ENCODE peak calls at places on chromosomes 16 and 17, in nine cellular contexts. P is stomach; W is ascending aorta; V is Peyer's patch; Y is sigmoid colon; J is CD4-positive, CD25-positive, alpha-beta regulatory T cell; I is endodermal cell; S is left ventricle myocardium inferior; T is A673. H is an unnamed sample. For H3K9me3, the result is how much of the 10 kb centered on the place peaks cover.

GRCh38 chr16:20404637-20405036 is at the start of gene PDILT:
- DNase-seq in J (no peak), W (no peak), V (no peak), T (no peak), I (no peak), P (no peak), S (no peak), Y (no peak), H (no peak)

GRCh38 chr16:87723224-87723619 is 42.6 kb downstream of the KLHDC4 start:
- DNase-seq in V (peak), W (no peak), Y (no peak), T (peak), P (peak), S (peak), I (no peak), J (peak), H (no peak)

GRCh38 chr17:61352408-61352770 is 47.3 kb upstream of the TBX2 start:
- DNase-seq in Y (no peak), V (no peak), T (no peak), W (no peak), P (no peak), J (no peak), S (no peak), I (no peak), H (no peak)

GRCh38 chr17:35244345-35245195 is 1.7 kb downstream of the SLFN5 start:
- DNase-seq in J (peak), Y (peak), P (peak), I (peak), W (peak), V (peak), S (peak), T (peak), H (peak)

GRCh38 chr17:58377005-58377660 is 25.1 kb upstream of the SUPT4H1 start:
- DNase-seq in Y (no peak), J (no peak), V (no peak), W (no peak), S (no peak), T (no peak), P (peak), I (peak), H (no peak)

GRCh38 chr16:64730261-64730660 is 391.6 kb downstream of the CDH11 start:
- DNase-seq in T (no peak), I (no peak), Y (no peak), S (no peak), W (no peak), P (no peak), J (no peak), V (no peak), H (no peak)

GRCh38 chr16:24700549-24701392 is 28.7 kb upstream of the TNRC6A start:
- DNase-seq in V (peak), P (peak), W (peak), Y (peak), I (peak), T (peak), J (no peak), S (peak), H (no peak)

GRCh38 chr17:73731733-73732132 is 87.5 kb upstream of the SDK2 start:
- DNase-seq in V (no peak), P (no peak), T (no peak), S (no peak), I (no peak), Y (no peak), W (no peak), J (no peak), H (no peak)

GRCh38 chr16:17939723-17940122 is 396.8 kb downstream of the NPIPA8 start:
- DNase-seq in Y (no peak), W (no peak), V (no peak), T (no peak), I (no peak), J (peak), S (no peak), P (no peak), H (no peak)

GRCh38 chr17:45410144-45411091 is 22.3 kb downstream of the ARHGAP27 start:
- DNase-seq in P (no peak), Y (no peak), W (no peak), T (no peak), I (peak), V (peak), S (no peak), J (peak), H (peak)

GRCh38 chr17:45345246-45345553 is 28.4 kb upstream of the MAP3K14 start:
- DNase-seq in T (no peak), V (no peak), I (no peak), Y (peak), S (peak), P (no peak), W (peak), J (no peak), H (no peak)

GRCh38 chr16:27448531-27449433 is 46.8 kb downstream of the IL21R start:
- DNase-seq in T (no peak), V (no peak), S (no peak), I (no peak), P (no peak), Y (no peak), W (no peak), J (no peak), H (no peak)

GRCh38 chr17:80668375-80669149 is 123.9 kb downstream of the RPTOR start:
- DNase-seq in V (no peak), I (peak), P (no peak), T (no peak), W (no peak), Y (no peak), J (no peak), S (no peak), H (no peak)

GRCh38 chr16:87201052-87201451 is 116.1 kb downstream of the C16orf95 start:
- DNase-seq in J (no peak), I (no peak), P (no peak), V (no peak), Y (peak), W (peak), S (peak), T (peak), H (no peak)

GRCh38 chr17:45834471-45835396 is 9.9 kb upstream of the SPPL2C start:
- DNase-seq in S (no peak), Y (no peak), I (no peak), T (no peak), W (no peak), P (no peak), V (no peak), J (no peak), H (no peak)

GRCh38 chr17:39740357-39741111 is 2.8 kb downstream of the GRB7 start:
- DNase-seq in I (peak), T (no peak), Y (no peak), W (no peak), S (no peak), J (no peak), V (no peak), P (no peak), H (no peak)

GRCh38 chr16:2082983-2083364 is 35.2 kb downstream of the TSC2 start:
- DNase-seq in I (no peak), W (no peak), T (no peak), J (no peak), V (no peak), S (no peak), P (no peak), Y (no peak), H (no peak)

GRCh38 chr16:89031715-89032659 is 55.0 kb upstream of the CBFA2T3 start:
- DNase-seq in Y (no peak), S (peak), J (peak), I (no peak), P (peak), V (peak), T (no peak), W (no peak), H (peak)

GRCh38 chr16:66382171-66382965 is 15.9 kb downstream of the CDH5 start:
- DNase-seq in S (no peak), T (no peak), Y (peak), I (peak), P (no peak), W (no peak), V (no peak), J (no peak), H (no peak)

GRCh38 chr17:6208608-6209180 is 138.5 kb downstream of the WSCD1 start:
- DNase-seq in T (no peak), S (no peak), V (no peak), W (no peak), Y (no peak), I (peak), J (no peak), P (no peak), H (no peak)

GRCh38 chr17:5587431-5588032 is 3.2 kb upstream of the NLRP1 start:
- DNase-seq in S (no peak), P (no peak), T (peak), V (peak), I (peak), W (peak), J (peak), Y (no peak), H (no peak)

GRCh38 chr17:35590249-35590824 is 3.2 kb downstream of the AP2B1 start:
- DNase-seq in T (no peak), Y (no peak), P (no peak), I (no peak), W (no peak), V (no peak), S (no peak), J (no peak), H (no peak)

GRCh38 chr17:72788950-72789585 is 303.4 kb downstream of the SLC39A11 start:
- DNase-seq in S (no peak), W (no peak), V (no peak), T (peak), Y (no peak), P (no peak), I (no peak), J (no peak), H (no peak)

GRCh38 chr16:3207086-3207953 is 19.3 kb downstream of the OR1F1 start:
- DNase-seq in P (no peak), J (no peak), T (no peak), Y (no peak), I (no peak), S (no peak), W (no peak), V (no peak), H (no peak)
- H3K9me3 ChIP-seq in P (half or more), J (under half), T (under half), Y (under half), I (under half), S (under half), W (under half), V (under half), H (under half)

GRCh38 chr16:13316008-13316407 is 414.6 kb downstream of the SHISA9 start:
- DNase-seq in T (no peak), P (no peak), W (no peak), Y (no peak), V (no peak), I (no peak), S (no peak), J (no peak), H (no peak)
- H3K9me3 ChIP-seq in T (under half), P (under half), W (under half), Y (under half), V (under half), I (under half), S (under half), J (under half), H (under half)

GRCh38 chr17:68576811-68577551 is 24.2 kb downstream of the FAM20A start:
- DNase-seq in V (no peak), W (no peak), T (no peak), P (no peak), J (no peak), S (peak), I (peak), Y (peak), H (no peak)
- H3K9me3 ChIP-seq in V (under half), W (under half), T (under half), P (under half), J (under half), S (under half), I (under half), Y (under half), H (under half)

GRCh38 chr17:8226536-8227237 is 16.3 kb upstream of the AURKB start:
- DNase-seq in S (peak), I (peak), T (peak), V (peak), Y (peak), P (peak), J (no peak), W (peak), H (no peak)
- H3K9me3 ChIP-seq in S (under half), I (under half), T (under half), V (under half), Y (under half), P (under half), J (under half), W (under half), H (under half)